ENCODE peak calls at places on chromosome 18, in five cellular contexts. A is Karpas-422, J is PC-3, N is SK-N-SH, W is GM23338. M is an unnamed sample. For H3K9me2, the result is how much of the 10 kb centered on the place peaks cover.

GRCh38 chr18:44896817-44897216 is 216.1 kb downstream of the SETBP1 start:
- DNase-seq in J (no peak), A (no peak), W (no peak), N (no peak), M (no peak)

GRCh38 chr18:79348066-79348465 is 47.7 kb upstream of the NFATC1 start:
- DNase-seq in W (no peak), N (no peak), J (no peak), A (no peak), M (no peak)

GRCh38 chr18:9552189-9552588 is 62.2 kb downstream of the PPP4R1 start:
- DNase-seq in N (no peak), A (no peak), W (no peak), J (no peak), M (no peak)

GRCh38 chr18:77053616-77054287 is 78.8 kb downstream of the MBP start:
- DNase-seq in N (no peak), J (no peak), W (no peak), A (peak), M (no peak)

GRCh38 chr18:10197097-10197496 is 257.3 kb upstream of the APCDD1 start:
- DNase-seq in A (no peak), N (no peak), W (no peak), J (peak), M (no peak)

GRCh38 chr18:76914314-76914713 is 92.0 kb downstream of the ZNF236 start:
- DNase-seq in N (no peak), J (no peak), A (no peak), W (no peak), M (no peak)

GRCh38 chr18:41462946-41463345 is 492.1 kb upstream of the PIK3C3 start:
- DNase-seq in N (no peak), A (no peak), J (peak), W (no peak), M (no peak)

GRCh38 chr18:67428805-67429204 is 87.7 kb downstream of the DSEL start:
- DNase-seq in J (peak), W (no peak), N (no peak), A (no peak), M (no peak)

GRCh38 chr18:68722807-68723206 is 7.9 kb upstream of the TMX3 start:
- DNase-seq in A (peak), W (no peak), J (no peak), N (no peak), M (no peak)

GRCh38 chr18:60053747-60054304 is 154.0 kb downstream of the PMAIP1 start:
- DNase-seq in N (no peak), J (peak), A (no peak), W (peak), M (peak)

DNA sequence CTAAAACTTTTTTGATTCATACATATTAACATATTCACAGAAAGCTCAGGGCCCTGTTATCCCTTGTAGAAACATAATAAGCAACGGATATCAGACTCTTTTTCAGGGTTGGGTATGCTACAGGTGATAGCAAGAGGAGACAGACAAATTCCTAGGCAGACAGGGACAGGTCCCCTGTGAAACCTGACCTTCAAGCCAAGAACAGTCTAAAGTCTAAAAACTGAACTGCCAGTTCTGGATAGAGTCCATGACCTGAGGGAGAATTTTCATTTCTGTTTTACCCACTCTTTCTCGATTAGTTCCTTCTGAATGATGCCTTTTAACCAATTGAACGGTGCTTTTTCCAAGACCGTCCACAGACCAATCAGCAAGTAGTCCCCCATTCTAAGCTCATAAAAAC is 54.2 kb downstream of the RIT2 start:
- DNase-seq in N (no peak), J (no peak), A (no peak), W (no peak), M (no peak)
- H2AFZ ChIP-seq in N (no peak), J (no peak), A (no peak), W (no peak), M (no peak)

DNA sequence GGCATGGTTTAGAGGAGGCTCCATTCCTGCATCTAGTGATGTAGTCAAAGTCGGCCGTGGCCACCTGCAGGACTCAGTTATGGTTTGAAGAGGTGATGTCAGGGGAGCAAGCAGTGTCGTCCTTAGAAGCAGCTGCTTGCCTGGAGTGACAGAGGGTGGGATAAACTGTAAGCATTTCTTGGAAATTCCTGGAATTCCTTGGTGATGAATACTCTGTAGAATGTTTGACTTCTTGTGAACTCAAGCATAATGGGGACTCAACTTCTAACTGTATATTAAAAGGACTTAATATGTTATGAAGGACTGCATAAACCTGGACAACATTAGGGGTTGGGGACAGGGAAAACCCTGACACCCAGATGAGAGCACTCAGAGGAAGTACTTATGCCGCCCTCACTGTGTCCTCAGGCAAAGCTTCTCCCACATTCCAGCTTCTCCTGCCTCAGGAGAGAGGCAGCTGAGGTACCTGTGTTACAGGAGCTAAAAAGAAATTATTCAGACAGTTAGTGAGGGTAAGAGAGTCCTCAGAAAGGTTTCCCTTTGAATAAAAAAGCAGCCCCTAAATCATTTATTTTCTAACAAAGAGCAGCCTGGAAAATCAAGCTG is 459.9 kb upstream of the CELF4 start:
- DNase-seq in W (peak), N (no peak), A (no peak), J (peak), M (no peak)
- H3K9me2 ChIP-seq in W (under half), N (under half), A (under half), J (under half), M (under half)

DNA sequence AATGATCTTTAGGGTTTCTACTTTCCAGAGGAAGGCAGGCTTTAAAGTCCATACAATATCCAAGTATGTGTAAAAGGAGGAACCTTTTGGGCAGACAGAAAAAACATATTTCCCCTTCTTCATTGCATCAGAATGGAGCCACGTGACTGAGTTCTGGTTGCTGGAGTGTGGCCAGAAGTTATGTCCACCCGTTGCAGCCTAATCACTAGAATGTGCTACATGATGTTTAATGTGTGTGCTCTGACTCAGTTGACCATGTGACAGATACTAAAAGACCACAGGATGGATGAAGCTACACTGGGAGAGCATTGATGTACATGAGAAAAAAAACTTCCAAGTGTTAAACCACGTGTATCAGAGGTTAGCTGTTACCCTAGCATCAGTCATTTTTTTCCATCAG is 460.9 kb downstream of the RIT2 start:
- DNase-seq in N (no peak), A (no peak), J (no peak), W (no peak), M (no peak)
- H2AFZ ChIP-seq in N (no peak), A (no peak), J (no peak), W (no peak), M (no peak)

DNA sequence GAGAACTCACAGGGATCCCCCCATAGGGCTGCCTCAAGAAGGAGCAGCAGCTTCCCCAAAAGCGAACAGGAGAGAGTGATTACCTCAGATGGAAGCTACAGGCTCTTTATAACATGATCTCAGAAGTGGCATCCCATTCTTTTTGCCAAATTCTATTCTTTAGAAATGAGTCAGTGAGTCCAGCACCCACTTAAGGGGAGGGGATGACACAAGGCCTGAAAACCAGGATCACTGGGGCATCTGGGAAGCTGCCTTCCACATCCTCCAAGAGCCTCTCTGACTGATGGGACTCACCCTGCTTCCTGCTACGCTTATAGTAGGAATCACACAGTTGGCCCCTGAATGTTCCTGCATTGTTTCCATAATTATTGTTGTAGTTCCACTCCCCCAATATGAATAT is 96.5 kb downstream of the MAPK4 start:
- DNase-seq in A (no peak), W (no peak), J (no peak), N (no peak), M (no peak)
- H3K9me2 ChIP-seq in A (under half), W (under half), J (under half), N (under half), M (under half)